ENCODE peak calls at places on chromosomes 2 and 18, in ten cellular contexts. K is colonic mucosa; X is PC-9; S is A549; Q is fibroblast of the aortic adventitia; F is DND-41; Z is CD8-positive, alpha-beta T cell; N is Peyer's patch; G is AG04450; I is fibroblast of lung. P is an unnamed sample.

GRCh38 chr2:9423922-9424272 is 443 bp downstream of the CPSF3 start:
- DNase-seq in K (no peak), X (no peak), S (no peak), Q (no peak), F (peak), Z (peak), N (no peak), G (no peak), I (peak), P (no peak)

GRCh38 chr2:20106746-20107145 is 55.3 kb upstream of the LAPTM4A start:
- DNase-seq in K (peak), X (peak), S (no peak), Q (no peak), F (no peak), Z (peak), N (peak), G (no peak), I (peak), P (peak)

GRCh38 chr18:8468911-8469310 is 140.3 kb upstream of the RAB12 start:
- DNase-seq in K (no peak), X (no peak), S (no peak), Q (peak), F (no peak), Z (no peak), N (no peak), G (no peak), I (peak), P (no peak)

GRCh38 chr2:100902833-100903405 is 83.0 kb downstream of the NPAS2 start:
- DNase-seq in K (no peak), X (peak), S (peak), Q (peak), F (no peak), Z (no peak), N (no peak), G (peak), I (peak), P (no peak)

GRCh38 chr2:193332938-193333337 is 1138.2 kb upstream of the TMEFF2 start:
- DNase-seq in K (no peak), X (no peak), S (no peak), Q (no peak), F (no peak), Z (no peak), N (no peak), G (no peak), I (no peak), P (no peak)

GRCh38 chr2:17166506-17166905 is 351.7 kb downstream of the RAD51AP2 start:
- DNase-seq in K (no peak), X (peak), S (no peak), Q (no peak), F (no peak), Z (no peak), N (no peak), G (no peak), I (peak), P (no peak)

GRCh38 chr2:28356095-28356911 is 36.4 kb upstream of the FOSL2 start:
- DNase-seq in K (peak), X (peak), S (no peak), Q (peak), F (peak), Z (peak), N (peak), G (peak), I (peak), P (peak)

GRCh38 chr18:22913861-22914260 is 19.3 kb upstream of the RBBP8 start:
- DNase-seq in K (peak), X (peak), S (no peak), Q (no peak), F (no peak), Z (no peak), N (peak), G (no peak), I (no peak), P (peak)

GRCh38 chr2:31065356-31065755 is 72.9 kb downstream of the GALNT14 start:
- DNase-seq in K (no peak), X (no peak), S (no peak), Q (no peak), F (no peak), Z (no peak), N (peak), G (no peak), I (no peak), P (no peak)

GRCh38 chr18:21672868-21673267 is 31.7 kb downstream of the ABHD3 start:
- DNase-seq in K (peak), X (peak), S (peak), Q (peak), F (no peak), Z (no peak), N (peak), G (no peak), I (peak), P (no peak)

GRCh38 chr18:9859232-9859631 is 26.5 kb upstream of the TXNDC2 start:
- DNase-seq in K (no peak), X (no peak), S (no peak), Q (no peak), F (no peak), Z (no peak), N (no peak), G (no peak), I (no peak), P (no peak)

GRCh38 chr2:110115291-110116032 is at the start of gene MALL:
- DNase-seq in K (peak), X (peak), S (peak), Q (peak), F (no peak), Z (no peak), N (peak), G (no peak), I (peak), P (peak)

GRCh38 chr2:109351164-109351756 is 222.3 kb downstream of the SH3RF3 start:
- DNase-seq in K (no peak), X (no peak), S (no peak), Q (peak), F (peak), Z (no peak), N (no peak), G (peak), I (peak), P (peak)

DNA sequence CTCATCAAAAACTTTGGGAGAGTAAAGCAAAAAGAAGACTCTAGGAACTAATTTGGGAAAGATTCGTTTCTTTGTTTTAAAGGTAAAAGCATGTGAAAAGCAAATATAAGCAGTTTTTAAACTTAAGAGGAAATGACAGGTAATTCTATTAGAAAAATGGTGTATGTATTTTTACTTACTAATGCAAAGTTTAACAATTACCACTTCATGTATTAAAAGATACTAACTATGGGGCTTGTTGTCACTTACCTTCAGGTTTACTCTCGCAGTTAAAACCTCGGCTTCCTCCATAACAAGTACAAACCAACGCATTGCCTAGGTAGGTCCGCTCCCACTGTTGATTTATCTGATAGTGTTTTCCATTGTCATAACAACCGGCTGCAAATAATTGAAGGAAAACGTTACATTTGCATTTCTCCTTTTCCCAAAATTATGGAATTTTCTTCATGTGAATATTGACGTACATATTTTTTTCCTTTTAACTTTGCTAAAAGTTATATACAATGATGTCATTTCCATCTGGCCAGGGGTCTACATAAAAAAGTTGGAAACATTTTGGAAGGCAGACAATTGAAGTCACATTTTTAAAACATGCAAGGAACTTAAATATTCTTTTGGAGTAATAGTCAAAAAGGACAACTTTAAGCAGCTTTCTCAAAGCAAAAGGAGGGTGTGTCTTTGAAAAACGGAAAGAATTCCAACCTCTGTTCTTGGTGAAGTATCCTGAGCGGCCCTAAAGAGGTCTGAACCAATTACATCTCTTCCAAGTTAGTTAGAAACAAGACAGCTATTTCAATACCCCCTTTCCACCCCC is 1.2 kb downstream of the FN1 start:
- DNase-seq in K (no peak), X (no peak), S (no peak), Q (peak), F (no peak), Z (no peak), N (no peak), G (no peak), I (peak), P (no peak)
- TF ChIP-seq CTCF in K (no peak), X (no peak), S (no peak), Q (no peak), F (no peak), Z (no peak), N (no peak), G (no peak), I (no peak), P (no peak)

DNA sequence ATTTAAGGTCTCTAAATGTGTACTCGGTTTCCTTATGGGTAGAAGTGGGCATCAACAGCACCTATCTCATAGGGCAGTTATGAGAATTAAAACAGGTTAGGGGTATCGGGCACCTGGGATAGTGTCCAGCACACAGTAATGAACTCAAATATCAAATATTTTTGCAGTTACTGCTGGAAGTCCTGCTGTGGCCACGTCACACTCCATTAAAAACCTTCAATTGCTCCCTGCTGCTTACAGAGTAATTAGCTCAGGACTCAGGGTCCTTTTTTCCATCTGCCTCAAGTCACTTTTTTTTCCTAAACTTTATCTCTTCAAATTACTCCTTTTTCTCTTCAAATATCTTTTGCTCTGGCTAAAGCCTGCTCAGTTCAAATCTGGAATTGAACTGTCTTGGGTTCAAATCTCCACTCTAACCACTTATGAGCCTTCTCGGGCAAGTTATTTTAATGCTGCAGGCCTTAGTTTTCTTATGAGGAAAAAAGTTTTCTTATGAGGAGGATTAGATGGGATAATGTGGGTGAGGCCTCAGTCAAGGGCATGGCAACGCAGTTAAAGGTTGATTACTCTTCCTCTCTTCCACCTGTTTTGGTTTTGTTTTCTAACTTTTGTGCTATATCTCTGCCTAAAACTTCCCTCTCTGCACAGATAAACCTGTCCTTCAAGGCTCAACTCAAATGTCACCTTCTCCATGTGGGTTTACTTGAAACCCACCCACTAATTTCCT is 36.6 kb downstream of the SPRED2 start:
- DNase-seq in K (no peak), X (no peak), S (no peak), Q (no peak), F (no peak), Z (no peak), N (no peak), G (no peak), I (no peak), P (no peak)
- H3K4me3 ChIP-seq in K (peak), X (peak), S (no peak), Q (no peak), F (no peak), Z (no peak), N (no peak), G (no peak), I (no peak), P (no peak)

GRCh38 chr2:208570066-208570465 is 163.5 kb downstream of the PTH2R start:
- DNase-seq in K (no peak), X (no peak), S (no peak), Q (no peak), F (no peak), Z (no peak), N (no peak), G (no peak), I (no peak), P (no peak)
- TF ChIP-seq CTCF in K (no peak), X (no peak), S (no peak), Q (no peak), F (no peak), Z (no peak), N (no peak), G (no peak), I (no peak), P (no peak)

DNA sequence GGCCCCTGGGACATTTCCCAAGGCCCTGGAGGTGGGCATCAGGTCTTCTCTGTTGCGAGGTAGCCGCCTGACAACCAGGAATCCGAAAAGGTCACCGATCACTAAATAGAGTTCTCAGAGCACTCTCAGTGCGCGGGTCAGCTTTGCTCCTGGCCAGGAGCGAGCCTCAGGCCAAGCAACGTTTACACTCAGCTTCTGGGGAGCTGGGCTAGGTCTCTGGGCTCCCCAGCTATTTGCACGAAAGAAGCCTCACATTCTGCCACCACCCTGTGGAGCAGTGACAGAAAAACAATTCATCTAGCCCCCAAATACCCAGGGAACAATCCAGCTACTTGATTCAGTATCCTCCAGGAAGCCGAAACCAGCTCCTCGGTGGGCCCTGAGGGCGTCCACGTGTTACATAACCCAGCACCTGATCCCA is 3.3 kb downstream of the SH3BP4 start:
- DNase-seq in K (no peak), X (no peak), S (no peak), Q (no peak), F (no peak), Z (no peak), N (no peak), G (no peak), I (no peak), P (no peak)
- H3K4me3 ChIP-seq in K (no peak), X (peak), S (no peak), Q (peak), F (no peak), Z (no peak), N (no peak), G (peak), I (peak), P (no peak)